ENCODE peak calls at places on chromosomes 11 and 22, in five cellular contexts. Z is right cardiac atrium; C is lower lobe of right lung; U is effector memory CD8-positive, alpha-beta T cell; H is psoas muscle. T is an unnamed sample.

GRCh38 chr22:38314992-38315800 is 2.0 kb downstream of the CSNK1E start:
- ATAC-seq in U (peak), Z (no peak), H (no peak), C (no peak), T (no peak)

GRCh38 chr11:75280770-75281468 is 40.3 kb downstream of the TPBGL start:
- ATAC-seq in H (no peak), C (peak), Z (peak), U (no peak), T (no peak)

GRCh38 chr22:19194751-19195536 is 16.4 kb upstream of the SLC25A1 start:
- ATAC-seq in H (no peak), U (no peak), C (no peak), Z (no peak), T (no peak)

GRCh38 chr22:43859621-43860020 is 2.7 kb downstream of the SULT4A1 start:
- ATAC-seq in H (no peak), Z (no peak), C (no peak), U (no peak), T (no peak)

GRCh38 chr22:25419247-25420113 is 145.0 kb upstream of the GRK3 start:
- ATAC-seq in C (peak), U (no peak), Z (peak), H (peak), T (no peak)

GRCh38 chr11:134360050-134360835 is 28.5 kb downstream of the GLB1L2 start:
- ATAC-seq in Z (peak), U (peak), C (peak), H (peak), T (peak)

GRCh38 chr22:29219881-29220670 is 14.4 kb downstream of the EMID1 start:
- ATAC-seq in H (no peak), C (no peak), Z (no peak), U (no peak), T (no peak)

GRCh38 chr11:61626580-61627380 is 45.9 kb upstream of the SYT7 start:
- ATAC-seq in U (no peak), C (peak), Z (peak), H (peak), T (peak)

GRCh38 chr11:128424271-128424709 is 163.1 kb downstream of the ETS1 start:
- ATAC-seq in Z (peak), H (peak), U (no peak), C (peak), T (no peak)

GRCh38 chr22:36461665-36462474 is 19.6 kb downstream of the TXN2 start:
- ATAC-seq in Z (peak), C (peak), H (peak), U (no peak), T (peak)

GRCh38 chr11:1943977-1944376 is 3.2 kb upstream of the MRPL23 start:
- ATAC-seq in H (no peak), Z (no peak), U (no peak), C (no peak), T (no peak)

GRCh38 chr22:31611065-31611760 is 50.8 kb downstream of the PISD start:
- ATAC-seq in Z (peak), H (no peak), U (no peak), C (peak), T (no peak)

GRCh38 chr22:23801238-23801821 is 14.6 kb downstream of the SMARCB1 start:
- ATAC-seq in H (no peak), C (no peak), U (no peak), Z (no peak), T (no peak)

GRCh38 chr22:19232620-19233019 is 54.1 kb upstream of the SLC25A1 start:
- ATAC-seq in C (no peak), U (no peak), H (no peak), Z (no peak), T (no peak)

T was measured in esophagus mucosa.